ENCODE peak calls at places on chromosomes 13 and 19, in nine cellular contexts. V, P, U, L, D, O, S, K and N are unnamed samples.

GRCh38 chr19:3625996-3626472 is 556 bp downstream of the CACTIN start:
- DNase-seq in V (peak; percentile 10), P (peak; percentile 29), U (no peak), L (no peak), D (peak; percentile 18), O (peak; percentile 58), S (no peak), K (no peak), N (no peak)

GRCh38 chr19:51094696-51095279 is 12.1 kb upstream of the KLK14 start:
- DNase-seq in V (no peak), P (peak; percentile 25), U (no peak), L (peak; percentile 31), D (no peak), O (peak; percentile 25), S (peak; percentile 77), K (peak; percentile 72), N (peak; percentile 52)

GRCh38 chr19:4441994-4442845 is 15.4 kb downstream of the UBXN6 start:
- DNase-seq in V (no peak), P (no peak), U (no peak), L (no peak), D (no peak), O (no peak), S (no peak), K (no peak), N (no peak)

GRCh38 chr19:50820549-50821247 is 2.9 kb downstream of the KLK1 start:
- DNase-seq in V (no peak), P (no peak), U (no peak), L (no peak), D (no peak), O (no peak), S (peak; percentile 53), K (no peak), N (peak; percentile 41)

GRCh38 chr13:30857636-30858035 is 48.4 kb upstream of the MEDAG start:
- DNase-seq in V (peak; percentile 63), P (no peak), U (no peak), L (no peak), D (peak; percentile 67), O (no peak), S (no peak), K (no peak), N (no peak)

GRCh38 chr19:30665449-30665848 is 293.3 kb downstream of the ZNF536 start:
- DNase-seq in V (no peak), P (no peak), U (no peak), L (no peak), D (no peak), O (no peak), S (no peak), K (no peak), N (no peak)

GRCh38 chr19:51198641-51199040 is 26.2 kb upstream of the CD33 start:
- DNase-seq in V (no peak), P (no peak), U (no peak), L (no peak), D (no peak), O (no peak), S (no peak), K (no peak), N (no peak)

GRCh38 chr13:41293272-41293671 is 17.8 kb upstream of the NAA16 start:
- DNase-seq in V (no peak), P (no peak), U (no peak), L (no peak), D (no peak), O (no peak), S (no peak), K (no peak), N (no peak)

GRCh38 chr19:34838753-34839431 is 65.9 kb upstream of the ZNF599 start:
- DNase-seq in V (no peak), P (no peak), U (no peak), L (no peak), D (no peak), O (peak; percentile 37), S (peak; percentile 91), K (peak; percentile 18), N (no peak)

GRCh38 chr13:44710576-44710975 is 134.4 kb upstream of the TSC22D1 start:
- DNase-seq in V (peak; percentile 98), P (no peak), U (peak; percentile 96), L (peak; percentile 89), D (peak; percentile 99), O (peak; percentile 90), S (no peak), K (no peak), N (no peak)

GRCh38 chr13:21458457-21458815 is 667 bp downstream of the ZDHHC20 start:
- DNase-seq in V (no peak), P (peak; percentile 77), U (no peak), L (peak; percentile 64), D (no peak), O (peak; percentile 52), S (peak; percentile 78), K (no peak), N (peak; percentile 63)

GRCh38 chr13:43229506-43229905 is 206.1 kb downstream of the DNAJC15 start:
- DNase-seq in V (peak; percentile 79), P (no peak), U (peak; percentile 87), L (no peak), D (peak; percentile 81), O (peak; percentile 68), S (no peak), K (no peak), N (no peak)

GRCh38 chr13:25136872-25137623 is 35.0 kb downstream of the AMER2 start:
- DNase-seq in V (no peak), P (no peak), U (no peak), L (no peak), D (no peak), O (no peak), S (peak; percentile 73), K (no peak), N (no peak)

GRCh38 chr13:30884543-30884942 is 21.5 kb upstream of the MEDAG start:
- DNase-seq in V (no peak), P (no peak), U (no peak), L (no peak), D (no peak), O (no peak), S (peak; percentile 42), K (no peak), N (no peak)

GRCh38 chr13:74778946-74779345 is 644.7 kb upstream of the KLF12 start:
- DNase-seq in V (peak; percentile 29), P (no peak), U (peak; percentile 35), L (no peak), D (peak; percentile 37), O (peak; percentile 28), S (no peak), K (no peak), N (no peak)
- H3K4me2 ChIP-seq in V (no peak overlapping the region), P (no peak overlapping the region), U (no peak overlapping the region), L (no peak overlapping the region), D (no peak overlapping the region), O (no peak overlapping the region), S (no peak overlapping the region), K (no peak overlapping the region), N (no peak overlapping the region)

GRCh38 chr13:35983206-35983605 is 148.0 kb downstream of the DCLK1 start:
- DNase-seq in V (no peak), P (no peak), U (no peak), L (no peak), D (no peak), O (no peak), S (no peak), K (no peak), N (no peak)

GRCh38 chr13:35978607-35979316 is 152.4 kb downstream of the DCLK1 start:
- DNase-seq in V (peak; percentile 47), P (peak; percentile 94), U (peak; percentile 69), L (peak; percentile 52), D (peak; percentile 60), O (peak; percentile 69), S (peak; percentile 80), K (peak; percentile 68), N (peak; percentile 20)

GRCh38 chr13:35984287-35984686 is 146.9 kb downstream of the DCLK1 start:
- DNase-seq in V (no peak), P (no peak), U (no peak), L (no peak), D (no peak), O (no peak), S (no peak), K (no peak), N (no peak)

GRCh38 chr13:35976126-35976525 is 155.1 kb downstream of the DCLK1 start:
- DNase-seq in V (no peak), P (no peak), U (no peak), L (no peak), D (no peak), O (no peak), S (no peak), K (no peak), N (no peak)

GRCh38 chr13:35979378-35979911 is 151.7 kb downstream of the DCLK1 start:
- DNase-seq in V (peak; percentile 98), P (peak; percentile 79), U (peak; percentile 83), L (no peak), D (peak; percentile 98), O (peak; percentile 96), S (no peak), K (no peak), N (no peak)
- H3K4me2 ChIP-seq in V (peak overlapping the region; percentile 62), P (no peak overlapping the region), U (no peak overlapping the region), L (no peak overlapping the region), D (peak overlapping the region; percentile 63), O (peak overlapping the region; percentile 54), S (no peak overlapping the region), K (no peak overlapping the region), N (no peak overlapping the region)

GRCh38 chr19:52227196-52227940 is 37.5 kb downstream of the PPP2R1A start:
- DNase-seq in V (no peak), P (peak; percentile 95), U (no peak), L (no peak), D (no peak), O (no peak), S (no peak), K (no peak), N (no peak)

GRCh38 chr19:52221031-52221430 is 31.2 kb downstream of the PPP2R1A start:
- DNase-seq in V (no peak), P (no peak), U (no peak), L (no peak), D (no peak), O (no peak), S (no peak), K (no peak), N (no peak)

GRCh38 chr19:52221831-52222375 is 32.1 kb downstream of the PPP2R1A start:
- DNase-seq in V (no peak), P (no peak), U (peak; percentile 35), L (no peak), D (no peak), O (peak; percentile 69), S (no peak), K (no peak), N (no peak)

GRCh38 chr19:52226652-52227051 is 36.8 kb downstream of the PPP2R1A start:
- DNase-seq in V (no peak), P (no peak), U (no peak), L (no peak), D (no peak), O (no peak), S (no peak), K (no peak), N (no peak)

DNA sequence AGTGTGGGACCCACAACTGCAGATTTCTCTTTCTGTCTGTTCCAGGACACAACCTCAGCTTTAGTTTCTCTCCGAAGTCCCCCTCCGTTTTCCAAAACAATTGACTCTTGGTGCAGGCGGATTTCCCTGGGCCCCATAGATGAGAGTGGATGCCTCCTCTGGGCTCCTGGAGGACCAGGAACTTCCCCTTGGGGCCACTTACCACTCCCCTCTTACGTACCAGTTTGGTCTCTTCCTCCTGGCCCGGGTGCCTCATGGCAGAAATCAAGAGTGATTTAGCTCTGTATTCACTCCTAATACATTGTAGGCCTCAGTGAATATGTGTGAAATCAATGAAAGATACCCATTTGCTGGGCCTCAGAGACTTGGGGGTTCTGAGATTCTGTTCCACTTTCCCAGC is 34.4 kb downstream of the PPP2R1A start:
- DNase-seq in V (no peak), P (no peak), U (no peak), L (no peak), D (no peak), O (no peak), S (no peak), K (no peak), N (no peak)
- H3K4me2 ChIP-seq in V (no peak overlapping the region), P (no peak overlapping the region), U (no peak overlapping the region), L (no peak overlapping the region), D (no peak overlapping the region), O (no peak overlapping the region), S (no peak overlapping the region), K (no peak overlapping the region), N (no peak overlapping the region)

GRCh38 chr19:21587117-21587461 is 81.7 kb downstream of the ZNF429 start:
- DNase-seq in V (no peak), P (no peak), U (no peak), L (no peak), D (no peak), O (no peak), S (peak; percentile 56), K (no peak), N (no peak)
- H3K4me2 ChIP-seq in V (no peak overlapping the region), P (peak overlapping the region; percentile 94), U (no peak overlapping the region), L (peak overlapping the region; percentile 68), D (no peak overlapping the region), O (no peak overlapping the region), S (peak overlapping the region; percentile 94), K (peak overlapping the region; percentile 85), N (no peak overlapping the region)